ENCODE peak calls at places on chromosome 12, in four cellular contexts. X is mesothelial cell of epicardium, Z is activated B cell treated with CpG ODN at 0.5 μM for 24 hours, Q is GM06990. M is an unnamed sample.

GRCh38 chr12:102883204-102883799 is 33.7 kb downstream of the PAH start:
- DNase-seq in X (peak; percentile 38), Z (peak; percentile 33), Q (peak; percentile 17), M (peak; percentile 71)

GRCh38 chr12:116665666-116666304 is 72.1 kb downstream of the SPRING1 start:
- DNase-seq in X (no peak), Z (no peak), Q (no peak), M (no peak)

GRCh38 chr12:114294303-114294685 is 111.7 kb downstream of the TBX5 start:
- DNase-seq in X (no peak), Z (no peak), Q (no peak), M (no peak)

GRCh38 chr12:73341559-73342247 is 1069.5 kb downstream of the TRHDE start:
- DNase-seq in X (no peak), Z (no peak), Q (no peak), M (no peak)

GRCh38 chr12:175250-175649 is 38.7 kb downstream of the SLC6A12 start:
- DNase-seq in X (no peak), Z (no peak), Q (no peak), M (no peak)

GRCh38 chr12:1926274-1926673 is 7.8 kb upstream of the CACNA2D4 start:
- DNase-seq in X (no peak), Z (no peak), Q (no peak), M (no peak)

GRCh38 chr12:106246891-106247730 is 709 bp downstream of the CKAP4 start:
- DNase-seq in X (peak; percentile 51), Z (peak; percentile 39), Q (peak; percentile 66), M (peak; percentile 39)

GRCh38 chr12:25957898-25958253 is 606 bp upstream of the RASSF8 start:
- DNase-seq in X (no peak), Z (no peak), Q (no peak), M (no peak)

GRCh38 chr12:31849090-31849687 is 110.0 kb upstream of the RESF1 start:
- DNase-seq in X (no peak), Z (no peak), Q (no peak), M (no peak)

GRCh38 chr12:26935636-26936378 is 2.0 kb downstream of the INTS13 start:
- DNase-seq in X (no peak), Z (no peak), Q (no peak), M (no peak)

GRCh38 chr12:111687952-111688351 is 2.1 kb downstream of the ACAD10 start:
- DNase-seq in X (no peak), Z (no peak), Q (no peak), M (no peak)

GRCh38 chr12:111687255-111687654 is 1.4 kb downstream of the ACAD10 start:
- DNase-seq in X (no peak), Z (no peak), Q (no peak), M (no peak)

GRCh38 chr12:111686574-111687105 is 787 bp downstream of the ACAD10 start:
- DNase-seq in X (no peak), Z (no peak), Q (no peak), M (no peak)

GRCh38 chr12:111685322-111685810 is 390 bp downstream of the BRAP start:
- DNase-seq in X (no peak), Z (no peak), Q (no peak), M (no peak)

DNA sequence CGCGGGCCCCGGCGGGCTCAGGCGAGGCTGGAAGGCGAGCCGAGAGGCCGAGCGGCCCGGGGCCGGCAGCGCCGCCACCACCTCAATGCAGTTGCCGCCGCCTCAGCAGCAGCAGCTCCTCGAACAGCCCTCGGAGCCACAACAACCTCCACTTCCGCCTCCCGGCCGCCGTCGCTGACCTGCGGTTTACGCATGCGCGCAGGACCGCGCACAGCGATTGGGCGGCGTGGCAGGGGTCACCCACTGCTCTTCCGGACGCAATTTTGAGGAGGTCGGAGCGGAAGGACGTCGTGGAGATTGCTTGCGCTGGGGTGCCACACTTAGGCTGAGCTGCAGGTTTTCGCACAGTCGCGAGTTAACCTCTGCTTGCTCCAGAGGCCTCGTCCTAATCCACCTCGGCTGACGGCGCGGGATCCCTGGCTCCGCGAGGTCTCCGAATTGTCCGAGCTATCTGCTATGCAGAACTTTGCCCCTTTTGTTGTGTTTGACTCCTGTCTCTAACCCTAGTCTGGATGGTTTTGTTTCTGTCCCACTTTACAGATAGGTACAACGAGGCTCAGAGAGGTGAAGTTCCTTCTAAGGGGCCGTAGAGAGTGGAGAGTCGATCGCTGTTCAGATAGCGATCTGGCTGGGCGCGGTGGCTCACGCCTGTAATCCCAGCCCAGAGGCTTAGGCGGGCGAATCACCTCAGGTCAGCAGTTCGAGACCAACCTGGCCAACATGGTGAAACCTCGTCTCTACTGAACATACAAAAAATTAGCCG is at the start of the genes ACAD10 and BRAP:
- DNase-seq in X (peak; percentile 82), Z (peak; percentile 95), Q (peak; percentile 99), M (peak; percentile 94)
- TF ChIP-seq CTCF in X (no peak), Z (no peak), Q (no peak), M (no peak)

GRCh38 chr12:69885656-69886055 is 60.6 kb downstream of the MYRFL start:
- DNase-seq in X (no peak), Z (no peak), Q (no peak), M (no peak)

GRCh38 chr12:69884386-69884785 is 59.4 kb downstream of the MYRFL start:
- DNase-seq in X (no peak), Z (no peak), Q (no peak), M (no peak)

GRCh38 chr12:69881771-69882170 is 56.7 kb downstream of the MYRFL start:
- DNase-seq in X (no peak), Z (no peak), Q (no peak), M (no peak)

GRCh38 chr12:69879007-69879960 is 54.3 kb downstream of the MYRFL start:
- DNase-seq in X (peak; percentile 50), Z (peak; percentile 29), Q (peak; percentile 15), M (peak; percentile 70)

GRCh38 chr12:69880566-69880965 is 55.5 kb downstream of the MYRFL start:
- DNase-seq in X (no peak), Z (no peak), Q (no peak), M (no peak)
- TF ChIP-seq CTCF in X (no peak), Z (no peak), Q (no peak), M (peak; percentile 13)

DNA sequence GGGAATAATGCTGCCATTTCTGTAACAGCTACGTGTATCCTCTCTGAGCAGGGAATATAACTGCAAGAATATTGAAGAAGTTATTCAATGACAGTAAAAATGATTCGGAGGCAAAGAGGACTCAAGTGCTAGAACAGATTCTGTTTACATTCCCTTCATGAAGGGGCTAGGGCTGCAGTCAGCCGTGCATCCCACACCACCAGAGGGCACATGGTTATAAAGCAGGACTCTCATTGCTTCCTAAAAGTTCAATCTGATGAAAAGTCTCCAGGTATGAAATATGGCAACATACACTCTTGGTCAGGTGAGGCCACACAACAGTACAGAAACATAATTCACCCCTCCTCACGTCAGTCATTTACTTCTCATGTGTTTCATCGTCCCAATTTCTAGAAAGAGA is 34.0 kb downstream of the TCHP start:
- DNase-seq in X (no peak), Z (no peak), Q (no peak), M (no peak)
- TF ChIP-seq CTCF in X (no peak), Z (no peak), Q (peak; percentile 48), M (peak; percentile 37)

GRCh38 chr12:121794532-121795028 is 1.1 kb upstream of the RHOF start:
- DNase-seq in X (no peak), Z (no peak), Q (no peak), M (no peak)
- TF ChIP-seq CTCF in X (no peak), Z (peak; percentile 3), Q (no peak), M (no peak)

DNA sequence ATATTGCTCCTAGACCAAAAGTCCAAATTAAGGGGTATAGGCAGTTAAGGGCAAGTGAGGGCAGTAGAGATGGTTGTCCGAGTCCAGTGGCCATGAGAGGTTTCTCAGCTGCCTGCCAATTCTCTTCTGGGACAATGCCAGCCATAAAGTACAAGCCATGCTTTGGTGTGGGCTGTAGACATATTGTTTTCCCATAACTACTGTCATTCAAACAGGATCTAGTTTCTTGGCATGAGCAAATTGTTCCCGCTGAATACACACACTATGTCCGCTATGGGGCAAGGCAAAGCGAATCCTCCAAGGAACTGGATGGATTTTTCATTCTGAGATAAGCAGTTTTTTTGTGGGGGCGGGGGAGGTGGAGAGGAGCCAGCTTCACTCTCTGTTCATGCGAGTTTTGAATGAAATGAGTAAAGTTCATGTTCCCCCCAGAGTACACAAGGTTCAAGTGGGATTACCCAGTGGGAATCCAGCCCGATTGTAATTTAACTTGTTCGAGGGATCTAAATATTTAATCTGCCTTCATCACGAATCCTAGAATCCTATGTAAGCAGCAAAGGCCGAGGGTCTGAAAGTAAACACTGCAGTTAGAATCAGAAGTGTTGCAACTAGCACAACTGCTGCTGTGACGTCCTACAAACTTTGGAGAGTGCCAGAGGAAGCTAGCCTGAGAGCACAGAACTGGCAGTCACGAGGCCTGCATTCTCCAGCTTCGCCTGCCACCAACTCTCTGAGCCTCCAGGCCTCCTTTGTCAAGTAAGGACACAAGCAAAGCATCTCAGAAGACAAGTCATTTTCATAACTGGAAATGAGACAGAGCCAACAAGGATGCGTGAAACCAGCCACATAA is 137.0 kb downstream of the CRADD start:
- DNase-seq in X (no peak), Z (no peak), Q (no peak), M (no peak)
- TF ChIP-seq CTCF in X (no peak), Z (no peak), Q (no peak), M (no peak)

DNA sequence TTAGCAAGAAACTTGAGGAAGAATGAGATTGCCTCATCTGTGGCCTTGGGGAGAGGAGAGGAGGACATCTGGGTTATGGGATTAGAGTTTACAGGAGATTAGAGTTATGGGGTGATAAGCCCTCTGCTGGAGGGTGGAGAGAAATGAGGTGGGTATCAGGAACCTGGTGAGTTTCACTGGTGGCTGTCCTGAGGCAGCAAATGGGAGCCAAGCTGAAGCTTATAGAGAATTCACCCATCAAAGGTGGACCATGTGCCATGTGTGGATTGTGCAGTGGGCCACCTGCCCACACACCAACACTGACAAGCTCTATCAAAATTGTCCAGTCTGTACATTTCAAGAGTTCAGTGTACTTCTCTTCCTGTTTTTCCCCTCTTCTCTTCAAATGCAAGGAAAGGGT is 135.3 kb downstream of the AEBP2 start:
- DNase-seq in X (no peak), Z (no peak), Q (no peak), M (no peak)
- TF ChIP-seq CTCF in X (no peak), Z (no peak), Q (peak; percentile 28), M (peak; percentile 20)

DNA sequence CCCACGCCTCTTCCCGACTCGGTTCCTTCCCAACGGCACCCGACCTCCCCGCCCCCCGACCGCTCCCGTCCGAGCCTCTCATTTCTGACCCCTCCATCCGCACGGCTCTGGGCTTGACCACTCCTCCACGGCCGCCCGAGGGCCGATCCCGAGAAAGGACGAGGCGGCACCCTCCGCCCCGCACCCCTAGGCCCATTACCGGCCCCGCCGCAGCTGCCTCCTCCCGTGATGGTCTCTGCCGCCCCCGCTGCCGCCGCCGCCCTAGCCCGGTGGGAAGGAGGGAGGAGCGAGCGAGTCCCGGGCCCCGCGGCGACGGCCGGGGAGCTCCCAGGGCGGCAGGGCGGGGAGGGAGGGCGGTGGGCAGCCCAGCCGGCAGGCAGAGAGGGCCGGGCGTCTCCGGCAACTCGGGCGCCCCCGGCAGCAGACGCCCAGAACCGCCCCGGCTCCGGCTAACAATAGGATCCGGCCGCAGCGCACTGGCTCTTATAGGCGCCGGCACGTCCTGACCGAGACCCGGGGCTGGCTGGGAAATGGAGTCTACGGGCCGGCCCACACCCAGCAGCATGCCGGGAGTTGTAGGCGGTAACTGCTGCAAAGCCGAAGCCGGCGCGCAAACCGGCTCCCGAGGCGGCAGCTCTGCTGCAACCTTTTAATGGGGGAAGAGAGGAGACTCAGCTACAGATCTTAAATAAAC is at the start of gene CSRNP2:
- DNase-seq in X (peak; percentile 89), Z (peak; percentile 92), Q (peak; percentile 94), M (peak; percentile 98)
- TF ChIP-seq CTCF in X (no peak), Z (no peak), Q (peak; percentile 14), M (no peak)

DNA sequence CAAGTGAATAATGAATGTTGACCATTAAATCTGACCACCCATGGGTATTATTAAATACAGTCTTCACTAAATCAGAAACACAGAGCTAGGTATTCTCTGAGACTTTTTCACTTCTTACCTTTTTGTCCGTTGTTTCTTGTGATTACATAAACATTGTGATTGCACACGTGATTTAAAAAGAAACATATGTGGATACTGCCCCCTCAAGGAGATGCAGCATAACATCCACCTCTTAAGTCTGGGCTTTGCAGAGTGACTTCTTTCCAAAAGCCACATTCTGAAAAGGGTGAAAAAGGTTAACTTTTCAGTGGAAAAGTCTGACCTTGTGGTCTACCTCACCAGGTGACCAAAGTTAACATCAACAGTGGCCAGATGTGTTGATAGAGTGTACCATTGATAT is 185.5 kb upstream of the FAR2 start:
- DNase-seq in X (no peak), Z (no peak), Q (no peak), M (no peak)
- TF ChIP-seq CTCF in X (peak; percentile 27), Z (no peak), Q (peak; percentile 14), M (peak; percentile 60)

M was measured in neural crest cell.